ENCODE peak calls at places on chromosomes 11 and 22, in four cellular contexts. T is stimulated activated CD4-positive, alpha-beta T cell treated with anti-CD3 and anti-CD28 coated beads, TNF-alpha, amount 100 ng/mL, for 1 hour; I is NCI-H2081; O is keratinocyte. C is an unnamed sample.
A peak's percentile ranks its signal among the peaks of the same experiment; 100 is the strongest.

GRCh38 chr22:37295213-37295886 is 13.0 kb downstream of the CYTH4 start:
- DNase-seq in T (no peak), I (no peak), O (no peak), C (no peak)

GRCh38 chr11:11302565-11302964 is 50.5 kb downstream of the CSNK2A3 start:
- DNase-seq in T (no peak), I (no peak), O (no peak), C (no peak)

GRCh38 chr11:12506502-12506921 is 129.1 kb downstream of the PARVA start:
- DNase-seq in T (no peak), I (no peak), O (no peak), C (no peak)

GRCh38 chr11:28835790-28836189 is 727.6 kb downstream of the METTL15 start:
- DNase-seq in T (no peak), I (no peak), O (no peak), C (no peak)

GRCh38 chr11:12723410-12724297 is 49.4 kb downstream of the TEAD1 start:
- DNase-seq in T (no peak), I (no peak), O (peak; percentile 77), C (peak; percentile 59)

GRCh38 chr11:129888451-129888850 is 6.9 kb downstream of the NFRKB start:
- DNase-seq in T (no peak), I (no peak), O (no peak), C (no peak)

GRCh38 chr22:45550891-45551290 is 48.2 kb downstream of the FBLN1 start:
- DNase-seq in T (no peak), I (no peak), O (no peak), C (no peak)

GRCh38 chr22:36578619-36579018 is 49.7 kb upstream of the EIF3D start:
- DNase-seq in T (no peak), I (no peak), O (no peak), C (no peak)

GRCh38 chr11:71129624-71130023 is 122.8 kb downstream of the SHANK2 start:
- DNase-seq in T (no peak), I (no peak), O (no peak), C (no peak)

GRCh38 chr11:83572521-83572920 is 286.4 kb upstream of the CCDC90B start:
- DNase-seq in T (no peak), I (no peak), O (no peak), C (no peak)

GRCh38 chr22:37496651-37497599 is 10.7 kb upstream of the MFNG start:
- DNase-seq in T (no peak), I (no peak), O (peak; percentile 41), C (no peak)

GRCh38 chr11:65565624-65566453 is 4.4 kb upstream of the ZNRD2 start:
- DNase-seq in T (no peak), I (no peak), O (no peak), C (no peak)

GRCh38 chr11:114340311-114341131 is 44.3 kb downstream of the NNMT start:
- DNase-seq in T (no peak), I (peak; percentile 65), O (no peak), C (peak; percentile 29)

GRCh38 chr11:58788355-58789023 is 56.0 kb downstream of the GLYATL2 start:
- DNase-seq in T (no peak), I (peak; percentile 7), O (peak; percentile 89), C (peak; percentile 76)

GRCh38 chr11:789951-790350 is at the start of gene CEND1:
- DNase-seq in T (peak; percentile 50), I (no peak), O (no peak), C (no peak)

GRCh38 chr11:121140369-121140768 is 39.3 kb downstream of the TECTA start:
- DNase-seq in T (no peak), I (no peak), O (no peak), C (no peak)

GRCh38 chr22:35155403-35156025 is 89.6 kb downstream of the ISX start:
- DNase-seq in T (no peak), I (no peak), O (no peak), C (no peak)

GRCh38 chr11:46381836-46382643 is 571 bp downstream of the MDK start:
- DNase-seq in T (no peak), I (no peak), O (no peak), C (no peak)

GRCh38 chr11:129643031-129643721 is 172.5 kb upstream of the TMEM45B start:
- DNase-seq in T (no peak), I (no peak), O (peak; percentile 66), C (peak; percentile 12)

GRCh38 chr11:130420478-130421198 is 7.8 kb downstream of the ADAMTS8 start:
- DNase-seq in T (no peak), I (no peak), O (no peak), C (peak; percentile 5)

GRCh38 chr11:65890324-65891179 is at the start of gene CCDC85B:
- DNase-seq in T (peak; percentile 98), I (peak; percentile 92), O (no peak), C (peak; percentile 73)

GRCh38 chr11:35321532-35322320 is 97.6 kb downstream of the SLC1A2 start:
- DNase-seq in T (no peak), I (no peak), O (no peak), C (no peak)

GRCh38 chr22:39448205-39449054 is 8.4 kb upstream of the MGAT3 start:
- DNase-seq in T (no peak), I (no peak), O (no peak), C (no peak)

GRCh38 chr11:118572075-118572913 is at the start of gene ARCN1:
- DNase-seq in T (peak; percentile 60), I (peak; percentile 70), O (peak; percentile 57), C (peak; percentile 41)

GRCh38 chr11:59923813-59924212 is 14.4 kb upstream of the OOSP1 start:
- DNase-seq in T (no peak), I (no peak), O (no peak), C (no peak)

GRCh38 chr22:38422615-38423511 is 32.1 kb downstream of the KCNJ4 start:
- DNase-seq in T (no peak), I (no peak), O (no peak), C (no peak)

GRCh38 chr11:12390687-12391110 is 13.3 kb downstream of the PARVA start:
- DNase-seq in T (no peak), I (no peak), O (no peak), C (no peak)

GRCh38 chr11:86515297-86516094 is 140.8 kb downstream of the CCDC81 start:
- DNase-seq in T (no peak), I (no peak), O (peak; percentile 80), C (no peak)

GRCh38 chr22:34842630-34843029 is 223.3 kb upstream of the ISX start:
- DNase-seq in T (no peak), I (no peak), O (no peak), C (no peak)